ENCODE peak calls at places on chromosomes 11 and 22, in four cellular contexts. F is lower lobe of right lung, C is heart left ventricle, V is cardiac muscle cell. X is an unnamed sample. For H3K27me3, the result is how much of the 10 kb centered on the place peaks cover.

GRCh38 chr22:19798825-19799224 is 38.2 kb downstream of the TBX1 start:
- DNase-seq in F (peak), C (no peak), V (no peak), X (no peak)

GRCh38 chr11:79081441-79082124 is 359.2 kb downstream of the TENM4 start:
- DNase-seq in F (no peak), C (no peak), V (no peak), X (no peak)

GRCh38 chr11:33735426-33736147 is 636 bp downstream of the CD59 start:
- DNase-seq in F (peak), C (peak), V (peak), X (peak)

GRCh38 chr11:66268953-66269906 is 791 bp downstream of the RAB1B start:
- DNase-seq in F (no peak), C (no peak), V (peak), X (no peak)

GRCh38 chr22:50014053-50014501 is 1.5 kb upstream of the IL17REL start:
- DNase-seq in F (peak), C (no peak), V (no peak), X (no peak)

GRCh38 chr22:47929646-47930185 is 1167.3 kb downstream of the TBC1D22A start:
- DNase-seq in F (no peak), C (no peak), V (no peak), X (no peak)

GRCh38 chr11:109150603-109151002 is 271.4 kb upstream of the C11orf87 start:
- DNase-seq in F (no peak), C (no peak), V (no peak), X (no peak)

GRCh38 chr11:74681686-74682651 is 49.3 kb downstream of the CHRDL2 start:
- DNase-seq in F (no peak), C (peak), V (no peak), X (no peak)

GRCh38 chr11:71294846-71295600 is 42.6 kb upstream of the SHANK2 start:
- DNase-seq in F (no peak), C (no peak), V (no peak), X (no peak)

GRCh38 chr22:36862251-36863242 is 1.7 kb downstream of the NCF4 start:
- DNase-seq in F (peak), C (peak), V (no peak), X (no peak)

GRCh38 chr11:57543601-57544000 is 6.2 kb downstream of the SMTNL1 start:
- DNase-seq in F (no peak), C (no peak), V (no peak), X (no peak)

GRCh38 chr11:134346976-134347350 is 15.2 kb downstream of the GLB1L2 start:
- DNase-seq in F (no peak), C (no peak), V (no peak), X (no peak)

GRCh38 chr22:37485714-37486223 is 415 bp downstream of the MFNG start:
- DNase-seq in F (no peak), C (no peak), V (no peak), X (peak)

GRCh38 chr11:89491141-89491690 is at the start of gene NOX4:
- DNase-seq in F (peak), C (peak), V (peak), X (no peak)

GRCh38 chr22:37077802-37078448 is 26.4 kb downstream of the KCTD17 start:
- DNase-seq in F (peak), C (peak), V (peak), X (peak)

GRCh38 chr22:24146791-24147353 is 34.4 kb upstream of the SUSD2 start:
- DNase-seq in F (no peak), C (peak), V (peak), X (no peak)

GRCh38 chr22:31829505-31829904 is 75.7 kb downstream of the DEPDC5 start:
- DNase-seq in F (no peak), C (no peak), V (peak), X (no peak)

GRCh38 chr11:65126624-65127274 is 4.6 kb downstream of the MRPL49 start:
- DNase-seq in F (no peak), C (no peak), V (no peak), X (no peak)

GRCh38 chr11:17014321-17014773 is at the start of gene PLEKHA7:
- DNase-seq in F (no peak), C (no peak), V (no peak), X (no peak)

GRCh38 chr22:43227231-43227630 is 40.3 kb upstream of the TTLL12 start:
- DNase-seq in F (no peak), C (no peak), V (no peak), X (no peak)

GRCh38 chr11:36012410-36012809 is 68.5 kb downstream of the LDLRAD3 start:
- DNase-seq in F (no peak), C (no peak), V (peak), X (no peak)

GRCh38 chr22:30602049-30602448 is 4.9 kb upstream of the TCN2 start:
- DNase-seq in F (no peak), C (no peak), V (peak), X (no peak)

GRCh38 chr11:36490026-36490806 is 19.9 kb downstream of the TRAF6 start:
- DNase-seq in F (no peak), C (no peak), V (no peak), X (no peak)

GRCh38 chr11:112580864-112581263 is 320.2 kb upstream of the PLET1 start:
- DNase-seq in F (no peak), C (no peak), V (no peak), X (no peak)

GRCh38 chr11:123443851-123444623 is 14.0 kb downstream of the GRAMD1B start:
- DNase-seq in F (no peak), C (no peak), V (no peak), X (no peak)

GRCh38 chr11:13339196-13340153 is 61.9 kb downstream of the BMAL1 start:
- DNase-seq in F (no peak), C (no peak), V (peak), X (peak)

GRCh38 chr11:130180896-130181294 is 21.3 kb downstream of the ST14 start:
- DNase-seq in F (peak), C (no peak), V (no peak), X (no peak)

GRCh38 chr11:86517557-86517956 is 142.9 kb downstream of the CCDC81 start:
- DNase-seq in F (no peak), C (no peak), V (no peak), X (no peak)

GRCh38 chr22:26471522-26471921 is 12.1 kb downstream of the HPS4 start:
- DNase-seq in F (no peak), C (no peak), V (no peak), X (no peak)

GRCh38 chr22:31337178-31337577 is 9.0 kb downstream of the PATZ1 start:
- DNase-seq in F (no peak), C (no peak), V (no peak), X (no peak)

GRCh38 chr11:10625982-10626311 is 57.5 kb upstream of the LYVE1 start:
- DNase-seq in F (no peak), C (no peak), V (no peak), X (no peak)

GRCh38 chr22:46632646-46633249 is 12.6 kb downstream of the GRAMD4 start:
- DNase-seq in F (no peak), C (no peak), V (no peak), X (no peak)

GRCh38 chr11:112343368-112344039 is 82.8 kb upstream of the PLET1 start:
- DNase-seq in F (no peak), C (no peak), V (peak), X (no peak)

GRCh38 chr11:123707606-123708205 is 33.8 kb downstream of the ZNF202 start:
- DNase-seq in F (no peak), C (peak), V (peak), X (peak)

GRCh38 chr11:100434821-100435641 is 252.1 kb upstream of the ARHGAP42 start:
- DNase-seq in F (no peak), C (no peak), V (no peak), X (no peak)

GRCh38 chr11:26553182-26553581 is 18.9 kb downstream of the MUC15 start:
- DNase-seq in F (no peak), C (no peak), V (no peak), X (no peak)

GRCh38 chr22:19870153-19871022 is 15.7 kb upstream of the GNB1L start:
- DNase-seq in F (peak), C (no peak), V (no peak), X (peak)

GRCh38 chr11:117999354-117999993 is 13.3 kb downstream of the IL10RA start:
- DNase-seq in F (no peak), C (no peak), V (no peak), X (no peak)

GRCh38 chr11:118001494-118001971 is 15.3 kb downstream of the IL10RA start:
- DNase-seq in F (no peak), C (no peak), V (no peak), X (no peak)

GRCh38 chr11:118002010-118002540 is 15.9 kb downstream of the IL10RA start:
- DNase-seq in F (no peak), C (no peak), V (no peak), X (peak)

GRCh38 chr11:118000067-118000849 is 14.1 kb downstream of the IL10RA start:
- DNase-seq in F (no peak), C (no peak), V (no peak), X (no peak)

GRCh38 chr11:118000850-118001228 is 14.6 kb downstream of the IL10RA start:
- DNase-seq in F (no peak), C (no peak), V (no peak), X (no peak)
- H3K27ac ChIP-seq in F (peak), C (no peak), V (no peak), X (peak)

GRCh38 chr11:8357891-8358566 is 94.4 kb upstream of the LMO1 start:
- DNase-seq in F (no peak), C (no peak), V (no peak), X (no peak)

GRCh38 chr11:8356216-8356615 is 92.5 kb upstream of the LMO1 start:
- DNase-seq in F (no peak), C (no peak), V (no peak), X (no peak)

GRCh38 chr11:8356731-8357504 is 93.2 kb upstream of the LMO1 start:
- DNase-seq in F (no peak), C (no peak), V (peak), X (no peak)

GRCh38 chr11:8359521-8359920 is 95.8 kb upstream of the LMO1 start:
- DNase-seq in F (no peak), C (no peak), V (no peak), X (no peak)

DNA sequence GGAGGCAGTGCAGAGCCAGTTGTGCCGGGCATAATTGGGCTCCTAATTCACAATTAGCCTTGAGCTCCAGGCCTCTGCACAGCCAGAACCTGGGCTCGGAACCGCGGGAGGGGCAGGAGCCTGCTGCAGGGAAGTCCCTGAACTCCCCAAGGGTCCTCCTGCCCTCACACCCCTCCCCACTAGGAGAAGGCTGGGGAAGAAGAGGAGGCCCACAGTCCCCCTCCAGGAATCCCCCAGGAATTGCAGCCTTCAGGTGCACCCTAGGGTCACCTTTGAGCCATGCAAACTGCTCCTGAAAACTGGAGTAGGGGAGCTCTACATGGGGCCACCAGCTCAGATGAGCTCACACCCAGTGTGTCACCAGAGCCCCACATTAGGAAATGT is 93.8 kb upstream of the LMO1 start:
- DNase-seq in F (no peak), C (no peak), V (no peak), X (no peak)
- TF ChIP-seq CTCF in F (no peak), C (no peak), V (no peak), X (no peak)

GRCh38 chr11:31805037-31805628 is 6.0 kb downstream of the PAX6 start:
- DNase-seq in F (no peak), C (no peak), V (no peak), X (no peak)
- H3K27me3 ChIP-seq in F (half or more), C (half or more), V (half or more), X (half or more)

GRCh38 chr11:45355706-45356041 is 69.5 kb upstream of the SYT13 start:
- DNase-seq in F (no peak), C (no peak), V (no peak), X (no peak)
- H3K27ac ChIP-seq in F (peak), C (peak), V (peak), X (peak)

DNA sequence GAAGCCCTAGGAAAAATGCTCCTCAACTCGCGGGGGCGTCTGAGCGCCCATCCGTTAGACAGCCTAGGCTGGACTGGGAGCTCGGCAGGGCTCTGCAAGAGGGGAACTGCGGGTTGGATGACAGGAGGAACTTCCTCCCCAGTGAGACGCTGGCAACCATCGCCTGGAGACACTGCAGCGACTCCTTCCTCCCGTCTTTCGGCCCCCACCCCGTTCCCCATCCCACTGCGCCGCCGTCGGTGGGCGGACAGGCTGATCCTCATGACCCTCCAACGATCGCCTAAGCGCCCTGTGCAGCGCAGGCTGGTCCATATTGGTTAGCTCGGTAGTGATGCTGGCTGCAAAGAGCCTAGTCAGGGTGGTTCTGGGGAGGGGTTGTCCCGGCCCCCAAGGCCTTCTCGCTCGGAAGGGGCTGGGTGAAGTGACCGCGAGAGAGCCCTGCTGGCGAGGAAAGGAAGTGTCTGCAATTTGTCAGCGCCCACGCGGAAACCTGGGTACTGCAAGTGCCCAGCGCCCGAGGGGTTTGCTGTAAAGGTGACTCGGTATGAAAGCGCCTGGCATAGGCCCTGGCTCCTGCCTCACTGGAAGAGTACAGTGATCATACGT is 638 bp downstream of the NRGN start:
- DNase-seq in F (peak), C (peak), V (no peak), X (peak)
- TF ChIP-seq CTCF in F (peak), C (peak), V (peak), X (peak)

GRCh38 chr11:61693897-61694840 is 14.0 kb downstream of the DAGLA start:
- DNase-seq in F (no peak), C (peak), V (no peak), X (no peak)
- H3K27me3 ChIP-seq in F (under half), C (under half), V (under half), X (under half)

GRCh38 chr11:69452589-69452988 is 28.9 kb upstream of the LINC01488 start:
- DNase-seq in F (no peak), C (no peak), V (no peak), X (no peak)

GRCh38 chr11:69455969-69456368 is 25.5 kb upstream of the LINC01488 start:
- DNase-seq in F (peak), C (no peak), V (no peak), X (no peak)

GRCh38 chr11:69453151-69453550 is 28.3 kb upstream of the LINC01488 start:
- DNase-seq in F (peak), C (no peak), V (no peak), X (no peak)

GRCh38 chr11:69456712-69457111 is 24.8 kb upstream of the LINC01488 start:
- DNase-seq in F (peak), C (no peak), V (no peak), X (no peak)

DNA sequence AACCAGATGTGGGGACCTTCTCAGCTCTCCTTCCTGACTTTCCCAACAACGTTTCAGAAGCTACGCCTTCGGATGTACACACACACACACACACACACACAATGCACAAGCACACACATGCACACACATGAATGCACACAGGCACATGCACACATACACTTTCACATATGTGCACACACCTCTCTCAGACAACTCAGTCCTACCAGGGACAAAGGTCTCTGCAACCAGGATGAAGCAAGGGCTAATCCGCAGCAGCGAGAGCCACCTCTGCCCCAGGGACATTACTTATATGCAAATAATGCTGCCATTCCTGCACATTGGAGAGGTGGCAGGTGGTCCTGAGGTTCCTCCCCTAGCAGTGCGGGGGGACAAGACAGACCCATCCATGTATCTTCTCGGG is 27.4 kb upstream of the LINC01488 start:
- DNase-seq in F (no peak), C (no peak), V (no peak), X (no peak)
- H3K27ac ChIP-seq in F (no peak), C (no peak), V (no peak), X (no peak)

GRCh38 chr11:83831929-83832328 is 545.8 kb upstream of the CCDC90B start:
- DNase-seq in F (no peak), C (no peak), V (no peak), X (no peak)

GRCh38 chr11:83835423-83835822 is 549.3 kb upstream of the CCDC90B start:
- DNase-seq in F (no peak), C (no peak), V (no peak), X (no peak)

GRCh38 chr11:83840326-83840725 is 554.2 kb upstream of the CCDC90B start:
- DNase-seq in F (no peak), C (no peak), V (no peak), X (no peak)

GRCh38 chr11:83836883-83837654 is 550.9 kb upstream of the CCDC90B start:
- DNase-seq in F (no peak), C (peak), V (peak), X (no peak)
- TF ChIP-seq CTCF in F (peak), C (peak), V (peak), X (no peak)

DNA sequence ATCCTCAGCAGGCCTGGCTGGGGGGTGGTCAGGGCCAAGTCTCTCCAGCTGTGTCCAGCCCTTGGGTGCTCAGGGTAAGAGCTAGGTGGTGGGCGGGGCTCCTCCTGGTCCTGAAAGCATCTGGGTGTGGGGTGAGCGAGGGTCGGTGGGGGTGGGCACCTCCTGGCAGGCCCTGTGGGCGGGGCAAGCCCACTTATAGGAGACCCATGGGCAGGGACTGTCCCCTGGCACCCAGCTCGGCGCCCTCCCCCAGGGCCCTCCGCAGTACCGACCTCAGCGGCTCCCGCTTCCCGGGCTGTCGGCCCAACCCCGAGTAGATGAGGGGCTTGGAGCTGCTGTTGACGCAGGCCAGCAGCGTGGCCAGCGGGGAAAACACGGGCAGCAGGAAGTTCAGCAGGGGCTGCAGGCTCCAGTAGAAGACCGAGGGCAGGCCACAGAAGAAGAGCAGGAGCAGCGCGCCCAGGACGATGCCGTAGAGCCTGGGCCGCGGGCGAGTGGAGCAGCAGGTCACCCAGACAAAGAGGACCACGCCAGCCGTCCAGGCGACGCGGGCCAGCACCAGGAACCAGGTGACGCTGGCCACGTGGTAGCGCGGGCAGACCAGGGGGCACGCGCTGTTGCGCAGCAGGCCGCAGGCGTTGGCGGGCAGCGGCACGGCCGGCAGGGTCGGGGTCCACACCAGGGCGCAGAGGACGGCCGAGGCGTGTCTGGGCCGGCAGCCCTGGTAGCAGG is 696 bp downstream of the MRGPRG start:
- DNase-seq in F (peak), C (no peak), V (no peak), X (no peak)
- H3K27me3 ChIP-seq in F (under half), C (under half), V (under half), X (under half)